ENCODE peak calls at places on chromosomes 3 and 15, in ten cellular contexts. One of them, this sample, is unnamed.

GRCh38 chr15:65595960-65596359 is 15.0 kb downstream of the INTS14 start:
- DNase-seq in stimulated activated CD8-positive, alpha-beta memory T cell treated with anti-CD3 and anti-CD28 coated beads, Interleukin-4, amount 100 ng/mL, for 24 hours: no peak
- DNase-seq in NCI-H1417: no peak
- DNase-seq in fibroblast of lung: no peak
- DNase-seq in epithelial cell of esophagus: peak
- DNase-seq in left ventricle myocardium inferior: no peak
- DNase-seq in left colon: no peak
- DNase-seq in stomach: no peak
- DNase-seq in pancreas: no peak
- DNase-seq in iris pigment epithelial cell: no peak
- DNase-seq in this sample: peak

GRCh38 chr3:57753016-57753415 is 3.1 kb upstream of the SLMAP start:
- DNase-seq in stimulated activated CD8-positive, alpha-beta memory T cell treated with anti-CD3 and anti-CD28 coated beads, Interleukin-4, amount 100 ng/mL, for 24 hours: no peak
- DNase-seq in NCI-H1417: no peak
- DNase-seq in fibroblast of lung: no peak
- DNase-seq in epithelial cell of esophagus: no peak
- DNase-seq in left ventricle myocardium inferior: no peak
- DNase-seq in left colon: no peak
- DNase-seq in stomach: no peak
- DNase-seq in pancreas: no peak
- DNase-seq in iris pigment epithelial cell: no peak
- DNase-seq in this sample: no peak

GRCh38 chr15:51672100-51672731 is 9.1 kb upstream of the SCG3 start:
- DNase-seq in stimulated activated CD8-positive, alpha-beta memory T cell treated with anti-CD3 and anti-CD28 coated beads, Interleukin-4, amount 100 ng/mL, for 24 hours: no peak
- DNase-seq in NCI-H1417: peak
- DNase-seq in fibroblast of lung: no peak
- DNase-seq in epithelial cell of esophagus: no peak
- DNase-seq in left ventricle myocardium inferior: peak
- DNase-seq in left colon: no peak
- DNase-seq in stomach: no peak
- DNase-seq in pancreas: no peak
- DNase-seq in iris pigment epithelial cell: no peak
- DNase-seq in this sample: no peak

GRCh38 chr15:26095710-26096330 is 232.7 kb upstream of the ATP10A start:
- DNase-seq in stimulated activated CD8-positive, alpha-beta memory T cell treated with anti-CD3 and anti-CD28 coated beads, Interleukin-4, amount 100 ng/mL, for 24 hours: no peak
- DNase-seq in NCI-H1417: no peak
- DNase-seq in fibroblast of lung: no peak
- DNase-seq in epithelial cell of esophagus: no peak
- DNase-seq in left ventricle myocardium inferior: no peak
- DNase-seq in left colon: no peak
- DNase-seq in stomach: no peak
- DNase-seq in pancreas: no peak
- DNase-seq in iris pigment epithelial cell: no peak
- DNase-seq in this sample: no peak

GRCh38 chr3:185215873-185216586 is 37.8 kb downstream of the EHHADH start:
- DNase-seq in stimulated activated CD8-positive, alpha-beta memory T cell treated with anti-CD3 and anti-CD28 coated beads, Interleukin-4, amount 100 ng/mL, for 24 hours: no peak
- DNase-seq in NCI-H1417: no peak
- DNase-seq in fibroblast of lung: no peak
- DNase-seq in epithelial cell of esophagus: peak
- DNase-seq in left ventricle myocardium inferior: no peak
- DNase-seq in left colon: no peak
- DNase-seq in stomach: no peak
- DNase-seq in pancreas: no peak
- DNase-seq in iris pigment epithelial cell: peak
- DNase-seq in this sample: peak

GRCh38 chr15:70726753-70727152 is 36.6 kb downstream of the UACA start:
- DNase-seq in stimulated activated CD8-positive, alpha-beta memory T cell treated with anti-CD3 and anti-CD28 coated beads, Interleukin-4, amount 100 ng/mL, for 24 hours: no peak
- DNase-seq in NCI-H1417: no peak
- DNase-seq in fibroblast of lung: peak
- DNase-seq in epithelial cell of esophagus: no peak
- DNase-seq in left ventricle myocardium inferior: no peak
- DNase-seq in left colon: no peak
- DNase-seq in stomach: no peak
- DNase-seq in pancreas: no peak
- DNase-seq in iris pigment epithelial cell: peak
- DNase-seq in this sample: peak

GRCh38 chr15:98154863-98155262 is 194.4 kb downstream of the ARRDC4 start:
- DNase-seq in stimulated activated CD8-positive, alpha-beta memory T cell treated with anti-CD3 and anti-CD28 coated beads, Interleukin-4, amount 100 ng/mL, for 24 hours: no peak
- DNase-seq in NCI-H1417: no peak
- DNase-seq in fibroblast of lung: peak
- DNase-seq in epithelial cell of esophagus: peak
- DNase-seq in left ventricle myocardium inferior: no peak
- DNase-seq in left colon: no peak
- DNase-seq in stomach: no peak
- DNase-seq in pancreas: no peak
- DNase-seq in iris pigment epithelial cell: peak
- DNase-seq in this sample: no peak

GRCh38 chr3:45106874-45107273 is 39.3 kb downstream of the CDCP1 start:
- DNase-seq in stimulated activated CD8-positive, alpha-beta memory T cell treated with anti-CD3 and anti-CD28 coated beads, Interleukin-4, amount 100 ng/mL, for 24 hours: no peak
- DNase-seq in NCI-H1417: no peak
- DNase-seq in fibroblast of lung: no peak
- DNase-seq in epithelial cell of esophagus: no peak
- DNase-seq in left ventricle myocardium inferior: no peak
- DNase-seq in left colon: no peak
- DNase-seq in stomach: no peak
- DNase-seq in pancreas: no peak
- DNase-seq in iris pigment epithelial cell: no peak
- DNase-seq in this sample: no peak

GRCh38 chr3:71652786-71653419 is 69.4 kb upstream of the FOXP1 start:
- DNase-seq in stimulated activated CD8-positive, alpha-beta memory T cell treated with anti-CD3 and anti-CD28 coated beads, Interleukin-4, amount 100 ng/mL, for 24 hours: no peak
- DNase-seq in NCI-H1417: peak
- DNase-seq in fibroblast of lung: peak
- DNase-seq in epithelial cell of esophagus: peak
- DNase-seq in left ventricle myocardium inferior: no peak
- DNase-seq in left colon: peak
- DNase-seq in stomach: peak
- DNase-seq in pancreas: peak
- DNase-seq in iris pigment epithelial cell: peak
- DNase-seq in this sample: peak

GRCh38 chr3:150830745-150831144 is 67.8 kb upstream of the SIAH2 start:
- DNase-seq in stimulated activated CD8-positive, alpha-beta memory T cell treated with anti-CD3 and anti-CD28 coated beads, Interleukin-4, amount 100 ng/mL, for 24 hours: no peak
- DNase-seq in NCI-H1417: no peak
- DNase-seq in fibroblast of lung: no peak
- DNase-seq in epithelial cell of esophagus: no peak
- DNase-seq in left ventricle myocardium inferior: no peak
- DNase-seq in left colon: no peak
- DNase-seq in stomach: no peak
- DNase-seq in pancreas: no peak
- DNase-seq in iris pigment epithelial cell: no peak
- DNase-seq in this sample: no peak

GRCh38 chr3:140843656-140844055 is 98.0 kb upstream of the SLC25A36 start:
- DNase-seq in stimulated activated CD8-positive, alpha-beta memory T cell treated with anti-CD3 and anti-CD28 coated beads, Interleukin-4, amount 100 ng/mL, for 24 hours: no peak
- DNase-seq in NCI-H1417: no peak
- DNase-seq in fibroblast of lung: no peak
- DNase-seq in epithelial cell of esophagus: no peak
- DNase-seq in left ventricle myocardium inferior: no peak
- DNase-seq in left colon: no peak
- DNase-seq in stomach: no peak
- DNase-seq in pancreas: no peak
- DNase-seq in iris pigment epithelial cell: no peak
- DNase-seq in this sample: no peak

GRCh38 chr3:155032918-155033317 is 47.2 kb upstream of the MME start:
- DNase-seq in stimulated activated CD8-positive, alpha-beta memory T cell treated with anti-CD3 and anti-CD28 coated beads, Interleukin-4, amount 100 ng/mL, for 24 hours: no peak
- DNase-seq in NCI-H1417: no peak
- DNase-seq in fibroblast of lung: peak
- DNase-seq in epithelial cell of esophagus: peak
- DNase-seq in left ventricle myocardium inferior: no peak
- DNase-seq in left colon: no peak
- DNase-seq in stomach: no peak
- DNase-seq in pancreas: no peak
- DNase-seq in iris pigment epithelial cell: peak
- DNase-seq in this sample: peak

GRCh38 chr3:67357610-67358458 is 296.6 kb downstream of the SUCLG2 start:
- DNase-seq in stimulated activated CD8-positive, alpha-beta memory T cell treated with anti-CD3 and anti-CD28 coated beads, Interleukin-4, amount 100 ng/mL, for 24 hours: no peak
- DNase-seq in NCI-H1417: peak
- DNase-seq in fibroblast of lung: peak
- DNase-seq in epithelial cell of esophagus: peak
- DNase-seq in left ventricle myocardium inferior: no peak
- DNase-seq in left colon: no peak
- DNase-seq in stomach: no peak
- DNase-seq in pancreas: no peak
- DNase-seq in iris pigment epithelial cell: peak
- DNase-seq in this sample: peak

GRCh38 chr15:31435891-31436628 is 109.4 kb downstream of the KLF13 start:
- DNase-seq in stimulated activated CD8-positive, alpha-beta memory T cell treated with anti-CD3 and anti-CD28 coated beads, Interleukin-4, amount 100 ng/mL, for 24 hours: no peak
- DNase-seq in NCI-H1417: no peak
- DNase-seq in fibroblast of lung: no peak
- DNase-seq in epithelial cell of esophagus: peak
- DNase-seq in left ventricle myocardium inferior: no peak
- DNase-seq in left colon: no peak
- DNase-seq in stomach: no peak
- DNase-seq in pancreas: no peak
- DNase-seq in iris pigment epithelial cell: no peak
- DNase-seq in this sample: no peak

GRCh38 chr15:42286445-42287029 is 13.3 kb upstream of the TMEM87A start:
- DNase-seq in stimulated activated CD8-positive, alpha-beta memory T cell treated with anti-CD3 and anti-CD28 coated beads, Interleukin-4, amount 100 ng/mL, for 24 hours: no peak
- DNase-seq in NCI-H1417: no peak
- DNase-seq in fibroblast of lung: no peak
- DNase-seq in epithelial cell of esophagus: no peak
- DNase-seq in left ventricle myocardium inferior: no peak
- DNase-seq in left colon: no peak
- DNase-seq in stomach: no peak
- DNase-seq in pancreas: no peak
- DNase-seq in iris pigment epithelial cell: peak
- DNase-seq in this sample: no peak

GRCh38 chr15:68145706-68146105 is 59.4 kb downstream of the CALML4 start:
- DNase-seq in stimulated activated CD8-positive, alpha-beta memory T cell treated with anti-CD3 and anti-CD28 coated beads, Interleukin-4, amount 100 ng/mL, for 24 hours: no peak
- DNase-seq in NCI-H1417: no peak
- DNase-seq in fibroblast of lung: peak
- DNase-seq in epithelial cell of esophagus: no peak
- DNase-seq in left ventricle myocardium inferior: no peak
- DNase-seq in left colon: no peak
- DNase-seq in stomach: no peak
- DNase-seq in pancreas: no peak
- DNase-seq in iris pigment epithelial cell: peak
- DNase-seq in this sample: no peak

GRCh38 chr15:98085003-98085639 is 124.6 kb downstream of the ARRDC4 start:
- DNase-seq in stimulated activated CD8-positive, alpha-beta memory T cell treated with anti-CD3 and anti-CD28 coated beads, Interleukin-4, amount 100 ng/mL, for 24 hours: no peak
- DNase-seq in NCI-H1417: peak
- DNase-seq in fibroblast of lung: peak
- DNase-seq in epithelial cell of esophagus: peak
- DNase-seq in left ventricle myocardium inferior: no peak
- DNase-seq in left colon: peak
- DNase-seq in stomach: peak
- DNase-seq in pancreas: peak
- DNase-seq in iris pigment epithelial cell: peak
- DNase-seq in this sample: peak

GRCh38 chr15:101563397-101563796 is 73.9 kb upstream of the PCSK6 start:
- DNase-seq in stimulated activated CD8-positive, alpha-beta memory T cell treated with anti-CD3 and anti-CD28 coated beads, Interleukin-4, amount 100 ng/mL, for 24 hours: no peak
- DNase-seq in NCI-H1417: no peak
- DNase-seq in fibroblast of lung: no peak
- DNase-seq in epithelial cell of esophagus: no peak
- DNase-seq in left ventricle myocardium inferior: no peak
- DNase-seq in left colon: no peak
- DNase-seq in stomach: no peak
- DNase-seq in pancreas: no peak
- DNase-seq in iris pigment epithelial cell: no peak
- DNase-seq in this sample: no peak

GRCh38 chr3:23271876-23272741 is 69.0 kb downstream of the UBE2E2 start:
- DNase-seq in stimulated activated CD8-positive, alpha-beta memory T cell treated with anti-CD3 and anti-CD28 coated beads, Interleukin-4, amount 100 ng/mL, for 24 hours: no peak
- DNase-seq in NCI-H1417: no peak
- DNase-seq in fibroblast of lung: no peak
- DNase-seq in epithelial cell of esophagus: peak
- DNase-seq in left ventricle myocardium inferior: no peak
- DNase-seq in left colon: no peak
- DNase-seq in stomach: no peak
- DNase-seq in pancreas: no peak
- DNase-seq in iris pigment epithelial cell: no peak
- DNase-seq in this sample: no peak

GRCh38 chr15:60115579-60116415 is 111.7 kb downstream of the FOXB1 start:
- DNase-seq in stimulated activated CD8-positive, alpha-beta memory T cell treated with anti-CD3 and anti-CD28 coated beads, Interleukin-4, amount 100 ng/mL, for 24 hours: no peak
- DNase-seq in NCI-H1417: no peak
- DNase-seq in fibroblast of lung: peak
- DNase-seq in epithelial cell of esophagus: no peak
- DNase-seq in left ventricle myocardium inferior: no peak
- DNase-seq in left colon: no peak
- DNase-seq in stomach: no peak
- DNase-seq in pancreas: no peak
- DNase-seq in iris pigment epithelial cell: peak
- DNase-seq in this sample: no peak

GRCh38 chr3:178434206-178434805 is 101.9 kb upstream of the KCNMB2 start:
- DNase-seq in stimulated activated CD8-positive, alpha-beta memory T cell treated with anti-CD3 and anti-CD28 coated beads, Interleukin-4, amount 100 ng/mL, for 24 hours: no peak
- DNase-seq in NCI-H1417: no peak
- DNase-seq in fibroblast of lung: no peak
- DNase-seq in epithelial cell of esophagus: peak
- DNase-seq in left ventricle myocardium inferior: no peak
- DNase-seq in left colon: no peak
- DNase-seq in stomach: no peak
- DNase-seq in pancreas: no peak
- DNase-seq in iris pigment epithelial cell: peak
- DNase-seq in this sample: no peak

GRCh38 chr15:88012233-88012632 is 244.3 kb downstream of the NTRK3 start:
- DNase-seq in stimulated activated CD8-positive, alpha-beta memory T cell treated with anti-CD3 and anti-CD28 coated beads, Interleukin-4, amount 100 ng/mL, for 24 hours: no peak
- DNase-seq in NCI-H1417: no peak
- DNase-seq in fibroblast of lung: no peak
- DNase-seq in epithelial cell of esophagus: no peak
- DNase-seq in left ventricle myocardium inferior: peak
- DNase-seq in left colon: no peak
- DNase-seq in stomach: no peak
- DNase-seq in pancreas: no peak
- DNase-seq in iris pigment epithelial cell: no peak
- DNase-seq in this sample: no peak

GRCh38 chr3:38574411-38575278 is 74.8 kb downstream of the SCN5A start:
- DNase-seq in stimulated activated CD8-positive, alpha-beta memory T cell treated with anti-CD3 and anti-CD28 coated beads, Interleukin-4, amount 100 ng/mL, for 24 hours: no peak
- DNase-seq in NCI-H1417: no peak
- DNase-seq in fibroblast of lung: no peak
- DNase-seq in epithelial cell of esophagus: no peak
- DNase-seq in left ventricle myocardium inferior: no peak
- DNase-seq in left colon: peak
- DNase-seq in stomach: peak
- DNase-seq in pancreas: no peak
- DNase-seq in iris pigment epithelial cell: no peak
- DNase-seq in this sample: no peak

GRCh38 chr3:151290673-151291072 is 12.3 kb upstream of the P2RY14 start:
- DNase-seq in stimulated activated CD8-positive, alpha-beta memory T cell treated with anti-CD3 and anti-CD28 coated beads, Interleukin-4, amount 100 ng/mL, for 24 hours: no peak
- DNase-seq in NCI-H1417: no peak
- DNase-seq in fibroblast of lung: peak
- DNase-seq in epithelial cell of esophagus: peak
- DNase-seq in left ventricle myocardium inferior: no peak
- DNase-seq in left colon: no peak
- DNase-seq in stomach: no peak
- DNase-seq in pancreas: no peak
- DNase-seq in iris pigment epithelial cell: peak
- DNase-seq in this sample: no peak

GRCh38 chr3:53229171-53229570 is 26.7 kb downstream of the TKT start:
- DNase-seq in stimulated activated CD8-positive, alpha-beta memory T cell treated with anti-CD3 and anti-CD28 coated beads, Interleukin-4, amount 100 ng/mL, for 24 hours: no peak
- DNase-seq in NCI-H1417: no peak
- DNase-seq in fibroblast of lung: no peak
- DNase-seq in epithelial cell of esophagus: no peak
- DNase-seq in left ventricle myocardium inferior: no peak
- DNase-seq in left colon: peak
- DNase-seq in stomach: no peak
- DNase-seq in pancreas: no peak
- DNase-seq in iris pigment epithelial cell: no peak
- DNase-seq in this sample: no peak

GRCh38 chr3:27677554-27677953 is 44.6 kb downstream of the EOMES start:
- DNase-seq in stimulated activated CD8-positive, alpha-beta memory T cell treated with anti-CD3 and anti-CD28 coated beads, Interleukin-4, amount 100 ng/mL, for 24 hours: no peak
- DNase-seq in NCI-H1417: no peak
- DNase-seq in fibroblast of lung: peak
- DNase-seq in epithelial cell of esophagus: peak
- DNase-seq in left ventricle myocardium inferior: no peak
- DNase-seq in left colon: no peak
- DNase-seq in stomach: no peak
- DNase-seq in pancreas: no peak
- DNase-seq in iris pigment epithelial cell: peak
- DNase-seq in this sample: peak

GRCh38 chr3:3196148-3196861 is 16.8 kb upstream of the CRBN start:
- DNase-seq in stimulated activated CD8-positive, alpha-beta memory T cell treated with anti-CD3 and anti-CD28 coated beads, Interleukin-4, amount 100 ng/mL, for 24 hours: no peak
- DNase-seq in NCI-H1417: peak
- DNase-seq in fibroblast of lung: peak
- DNase-seq in epithelial cell of esophagus: peak
- DNase-seq in left ventricle myocardium inferior: no peak
- DNase-seq in left colon: no peak
- DNase-seq in stomach: no peak
- DNase-seq in pancreas: no peak
- DNase-seq in iris pigment epithelial cell: peak
- DNase-seq in this sample: no peak

GRCh38 chr3:72224804-72225509 is 440.0 kb upstream of the PROK2 start:
- DNase-seq in stimulated activated CD8-positive, alpha-beta memory T cell treated with anti-CD3 and anti-CD28 coated beads, Interleukin-4, amount 100 ng/mL, for 24 hours: no peak
- DNase-seq in NCI-H1417: no peak
- DNase-seq in fibroblast of lung: no peak
- DNase-seq in epithelial cell of esophagus: no peak
- DNase-seq in left ventricle myocardium inferior: no peak
- DNase-seq in left colon: no peak
- DNase-seq in stomach: no peak
- DNase-seq in pancreas: no peak
- DNase-seq in iris pigment epithelial cell: no peak
- DNase-seq in this sample: no peak

This sample was measured in lung microvascular endothelial cell.